ENCODE peak calls at places on chromosomes 13 and 19, in seven cellular contexts. E is AG08395, P is T-cell, S is NCI-H146, J is anterior cingulate cortex, U is activated T-cell treated with anti-CD3 and anti-CD28 coated beads for 4 hours, X is T1000. G is an unnamed sample.

GRCh38 chr19:5628470-5628869 is 5.6 kb downstream of the SAFB start:
- DNase-seq in E (peak), P (no peak), S (no peak), J (no peak), U (no peak), X (no peak), G (no peak)

GRCh38 chr19:17234911-17235617 is 9.0 kb downstream of the OCEL1 start:
- DNase-seq in E (peak), P (no peak), S (no peak), J (peak), U (peak), X (no peak), G (peak)

GRCh38 chr13:22451345-22451744 is 729.4 kb upstream of the SGCG start:
- DNase-seq in E (no peak), P (no peak), S (no peak), J (no peak), U (no peak), X (no peak), G (no peak)

GRCh38 chr19:39402417-39403297 is 4.0 kb upstream of the ZFP36 start:
- DNase-seq in E (peak), P (peak), S (peak), J (peak), U (peak), X (peak), G (peak)

GRCh38 chr13:52925775-52926285 is 77.4 kb upstream of the PCDH8 start:
- DNase-seq in E (no peak), P (no peak), S (peak), J (no peak), U (no peak), X (no peak), G (peak)

GRCh38 chr13:114002009-114002544 is 28.2 kb upstream of the C13orf46 start:
- DNase-seq in E (no peak), P (no peak), S (no peak), J (no peak), U (no peak), X (no peak), G (peak)

GRCh38 chr19:7904074-7905020 is 670 bp downstream of the MAP2K7 start:
- DNase-seq in E (peak), P (peak), S (no peak), J (no peak), U (no peak), X (no peak), G (peak)

GRCh38 chr19:18340237-18340989 is at the start of gene PGPEP1:
- DNase-seq in E (peak), P (no peak), S (peak), J (peak), U (peak), X (peak), G (peak)

GRCh38 chr13:18714889-18715288 is 466.7 kb downstream of the TUBA3C start:
- DNase-seq in E (no peak), P (no peak), S (no peak), J (no peak), U (no peak), X (no peak), G (no peak)

GRCh38 chr13:114032121-114032799 is 58.4 kb upstream of the C13orf46 start:
- DNase-seq in E (peak), P (no peak), S (no peak), J (no peak), U (no peak), X (peak), G (no peak)

GRCh38 chr19:16462757-16463250 is 9.0 kb downstream of the EPS15L1 start:
- DNase-seq in E (no peak), P (no peak), S (no peak), J (no peak), U (no peak), X (no peak), G (no peak)

GRCh38 chr19:41218249-41218614 is 791 bp upstream of the AXL start:
- DNase-seq in E (no peak), P (no peak), S (no peak), J (no peak), U (no peak), X (no peak), G (no peak)

GRCh38 chr19:58558623-58559274 is 338 bp upstream of the UBE2M start:
- DNase-seq in E (peak), P (peak), S (no peak), J (no peak), U (peak), X (no peak), G (no peak)

GRCh38 chr13:70829748-70830147 is 721.5 kb upstream of the KLHL1 start:
- DNase-seq in E (no peak), P (no peak), S (no peak), J (no peak), U (no peak), X (no peak), G (no peak)

GRCh38 chr19:14158276-14159023 is 22.1 kb upstream of the ASF1B start:
- DNase-seq in E (no peak), P (no peak), S (no peak), J (no peak), U (no peak), X (no peak), G (no peak)

GRCh38 chr13:21675095-21676007 is 4.5 kb downstream of the FGF9 start:
- DNase-seq in E (peak), P (peak), S (peak), J (no peak), U (peak), X (no peak), G (peak)

GRCh38 chr19:39382991-39383828 is 7.7 kb downstream of the PAF1 start:
- DNase-seq in E (no peak), P (no peak), S (no peak), J (no peak), U (no peak), X (no peak), G (no peak)

GRCh38 chr19:18274776-18275356 is 614 bp upstream of the IQCN start:
- DNase-seq in E (peak), P (no peak), S (no peak), J (peak), U (no peak), X (peak), G (no peak)

GRCh38 chr13:109788372-109789195 is 2.2 kb upstream of the IRS2 start:
- DNase-seq in E (no peak), P (no peak), S (no peak), J (no peak), U (no peak), X (no peak), G (no peak)

GRCh38 chr13:64538711-64539110 is 2691.4 kb downstream of the PCDH9 start:
- DNase-seq in E (no peak), P (no peak), S (no peak), J (no peak), U (no peak), X (no peak), G (no peak)

GRCh38 chr19:8004723-8005513 is 523 bp downstream of the ELAVL1 start:
- DNase-seq in E (peak), P (no peak), S (peak), J (no peak), U (no peak), X (no peak), G (peak)

GRCh38 chr19:41304706-41305483 is 5.1 kb upstream of the CCDC97 start:
- DNase-seq in E (no peak), P (no peak), S (no peak), J (no peak), U (no peak), X (no peak), G (no peak)

GRCh38 chr19:53707278-53707677 is 75.5 kb downstream of the DPRX start:
- DNase-seq in E (no peak), P (no peak), S (no peak), J (no peak), U (no peak), X (no peak), G (no peak)

GRCh38 chr13:67064920-67065319 is 165.2 kb downstream of the PCDH9 start:
- DNase-seq in E (no peak), P (no peak), S (no peak), J (no peak), U (no peak), X (no peak), G (no peak)

GRCh38 chr13:80131204-80131603 is 209.7 kb downstream of the SPRY2 start:
- DNase-seq in E (peak), P (no peak), S (no peak), J (peak), U (no peak), X (no peak), G (peak)

GRCh38 chr19:40392894-40393517 is 3.0 kb upstream of the HIPK4 start:
- DNase-seq in E (no peak), P (no peak), S (no peak), J (no peak), U (no peak), X (no peak), G (no peak)

GRCh38 chr19:21202865-21203494 is 61.1 kb downstream of the ZNF431 start:
- DNase-seq in E (peak), P (no peak), S (peak), J (no peak), U (peak), X (no peak), G (peak)